ENCODE peak calls at places on chromosomes 4 and X, in ten cellular contexts. N, Z, C, W, F, T, O, A, K and J are unnamed samples.

GRCh38 chr4:140266958-140267568 is 106.4 kb upstream of the SCOC start:
- DNase-seq in N (no peak), Z (no peak), C (peak), W (no peak), F (no peak), T (peak), O (peak), A (no peak), K (no peak), J (no peak)

GRCh38 chrX:5681159-5681558 is 547.5 kb downstream of the NLGN4X start:
- DNase-seq in N (no peak), Z (no peak), C (peak), W (peak), F (peak), T (no peak), O (peak), A (no peak), K (no peak), J (no peak)

GRCh38 chrX:23883737-23884354 is 23.9 kb downstream of the APOO start:
- DNase-seq in N (no peak), Z (no peak), C (peak), W (no peak), F (no peak), T (peak), O (peak), A (no peak), K (peak), J (peak)

GRCh38 chr4:40685300-40685699 is 55.6 kb upstream of the RBM47 start:
- DNase-seq in N (no peak), Z (no peak), C (peak), W (no peak), F (no peak), T (peak), O (peak), A (no peak), K (no peak), J (peak)

GRCh38 chrX:1244164-1245076 is 24.2 kb upstream of the CSF2RA start:
- DNase-seq in N (no peak), Z (peak), C (no peak), W (no peak), F (peak), T (no peak), O (no peak), A (no peak), K (peak), J (no peak)

GRCh38 chrX:122770581-122770980 is 413.5 kb upstream of the GRIA3 start:
- DNase-seq in N (no peak), Z (no peak), C (peak), W (no peak), F (no peak), T (no peak), O (no peak), A (no peak), K (no peak), J (no peak)

GRCh38 chrX:106306391-106306947 is 138.4 kb downstream of the PWWP3B start:
- DNase-seq in N (no peak), Z (no peak), C (no peak), W (no peak), F (no peak), T (no peak), O (peak), A (no peak), K (no peak), J (no peak)

GRCh38 chr4:76012388-76012801 is 5.1 kb upstream of the CXCL9 start:
- DNase-seq in N (no peak), Z (no peak), C (peak), W (no peak), F (no peak), T (no peak), O (peak), A (no peak), K (no peak), J (no peak)

GRCh38 chr4:186228514-186228894 is 1.2 kb downstream of the KLKB1 start:
- DNase-seq in N (no peak), Z (no peak), C (no peak), W (no peak), F (no peak), T (no peak), O (no peak), A (no peak), K (no peak), J (no peak)

GRCh38 chr4:152458801-152459302 is 77.0 kb downstream of the FBXW7 start:
- DNase-seq in N (no peak), Z (no peak), C (peak), W (no peak), F (no peak), T (no peak), O (no peak), A (no peak), K (no peak), J (no peak)

GRCh38 chrX:150161092-150161672 is 201.9 kb upstream of the MAMLD1 start:
- DNase-seq in N (no peak), Z (no peak), C (peak), W (no peak), F (no peak), T (no peak), O (no peak), A (no peak), K (no peak), J (no peak)

GRCh38 chr4:5940470-5941203 is 47.8 kb upstream of the CRMP1 start:
- DNase-seq in N (no peak), Z (peak), C (peak), W (no peak), F (peak), T (peak), O (no peak), A (no peak), K (no peak), J (no peak)

GRCh38 chrX:23035493-23035892 is 35.7 kb downstream of the DDX53 start:
- DNase-seq in N (no peak), Z (peak), C (no peak), W (no peak), F (peak), T (no peak), O (no peak), A (no peak), K (no peak), J (no peak)

GRCh38 chr4:150108693-150109092 is 30.4 kb downstream of the DCLK2 start:
- DNase-seq in N (no peak), Z (no peak), C (no peak), W (peak), F (no peak), T (no peak), O (no peak), A (no peak), K (no peak), J (no peak)

GRCh38 chr4:78939667-78940008 is 400 bp upstream of the PAQR3 start:
- DNase-seq in N (no peak), Z (no peak), C (no peak), W (peak), F (peak), T (no peak), O (peak), A (no peak), K (no peak), J (no peak)

GRCh38 chr4:134219043-134219442 is 17.5 kb upstream of the PABPC4L start:
- DNase-seq in N (no peak), Z (no peak), C (no peak), W (no peak), F (peak), T (no peak), O (no peak), A (no peak), K (no peak), J (no peak)

GRCh38 chr4:103915224-103915869 is 195.6 kb upstream of the TACR3 start:
- DNase-seq in N (no peak), Z (no peak), C (peak), W (peak), F (peak), T (no peak), O (no peak), A (no peak), K (no peak), J (peak)

GRCh38 chrX:71609095-71609750 is 9.1 kb downstream of the CXCR3 start:
- DNase-seq in N (no peak), Z (no peak), C (no peak), W (no peak), F (no peak), T (no peak), O (no peak), A (no peak), K (no peak), J (no peak)

GRCh38 chr4:187209921-187210613 is 486.4 kb upstream of the FAT1 start:
- DNase-seq in N (no peak), Z (no peak), C (peak), W (no peak), F (no peak), T (peak), O (no peak), A (no peak), K (no peak), J (no peak)

GRCh38 chr4:177546745-177547144 is 104.5 kb upstream of the AGA start:
- DNase-seq in N (no peak), Z (no peak), C (peak), W (no peak), F (no peak), T (no peak), O (peak), A (no peak), K (no peak), J (peak)

GRCh38 chrX:39203427-39203826 is 402.2 kb downstream of the MID1IP1 start:
- DNase-seq in N (no peak), Z (no peak), C (no peak), W (no peak), F (no peak), T (no peak), O (no peak), A (no peak), K (no peak), J (no peak)

GRCh38 chr4:151408380-151408629 is 671 bp upstream of the FHIP1A start:
- DNase-seq in N (no peak), Z (no peak), C (no peak), W (no peak), F (no peak), T (no peak), O (no peak), A (no peak), K (no peak), J (no peak)

GRCh38 chr4:158949094-158949493 is 153.8 kb upstream of the RAPGEF2 start:
- DNase-seq in N (no peak), Z (no peak), C (peak), W (no peak), F (no peak), T (no peak), O (peak), A (no peak), K (no peak), J (peak)

GRCh38 chr4:25666031-25666630 is 10.5 kb downstream of the SLC34A2 start:
- DNase-seq in N (no peak), Z (no peak), C (no peak), W (no peak), F (no peak), T (no peak), O (no peak), A (no peak), K (no peak), J (no peak)

GRCh38 chr4:173371292-173372192 is 788 bp downstream of the SAP30 start:
- DNase-seq in N (peak), Z (peak), C (peak), W (peak), F (peak), T (peak), O (peak), A (peak), K (peak), J (peak)

GRCh38 chr4:4541661-4542570 is at the start of gene STX18:
- DNase-seq in N (peak), Z (peak), C (peak), W (peak), F (peak), T (peak), O (peak), A (peak), K (peak), J (peak)

GRCh38 chr4:94413085-94413685 is 38.6 kb upstream of the PDLIM5 start:
- DNase-seq in N (no peak), Z (no peak), C (peak), W (no peak), F (no peak), T (no peak), O (no peak), A (no peak), K (no peak), J (no peak)

GRCh38 chrX:66674506-66674905 is 35.6 kb upstream of the EDA2R start:
- DNase-seq in N (no peak), Z (no peak), C (no peak), W (no peak), F (no peak), T (no peak), O (no peak), A (no peak), K (no peak), J (no peak)

GRCh38 chr4:110032603-110033002 is 119.9 kb downstream of the EGF start:
- DNase-seq in N (no peak), Z (no peak), C (no peak), W (no peak), F (no peak), T (no peak), O (no peak), A (no peak), K (no peak), J (no peak)

DNA sequence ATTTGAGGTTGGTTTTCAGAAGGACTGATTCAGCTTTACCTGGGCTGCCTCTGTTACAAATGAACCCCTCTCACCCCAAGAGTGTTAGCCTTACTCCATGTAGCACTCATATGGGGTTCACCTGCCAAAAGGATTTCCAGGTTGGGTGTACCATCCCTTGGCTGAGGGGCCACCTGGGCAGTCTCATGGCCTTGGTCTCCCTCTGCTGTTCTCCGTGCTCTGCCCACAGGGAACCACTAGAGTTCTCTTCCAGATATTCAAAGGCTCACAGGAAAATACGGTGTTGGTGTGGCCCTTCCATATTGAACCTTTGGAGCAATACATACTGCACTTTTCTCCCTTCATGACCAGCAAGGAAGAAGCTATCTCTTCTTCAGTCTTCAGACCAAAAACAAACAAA is 18.0 kb upstream of the PRDM5 start:
- DNase-seq in N (no peak), Z (no peak), C (no peak), W (no peak), F (no peak), T (no peak), O (no peak), A (no peak), K (no peak), J (no peak)
- TF ChIP-seq CTCF in N (no peak), Z (no peak), C (no peak), W (no peak), F (no peak), T (peak), O (no peak), A (peak), K (no peak), J (no peak)

GRCh38 chr4:153471691-153472080 is 5.5 kb downstream of the TMEM131L start:
- DNase-seq in N (no peak), Z (no peak), C (no peak), W (no peak), F (no peak), T (no peak), O (peak), A (no peak), K (no peak), J (peak)
- H3K27ac ChIP-seq in N (peak), Z (no peak), C (no peak), W (no peak), F (no peak), T (no peak), O (no peak), A (no peak), K (no peak), J (peak)

GRCh38 chrX:70338290-70338689 is 48.4 kb downstream of the KIF4A start:
- DNase-seq in N (no peak), Z (no peak), C (no peak), W (no peak), F (no peak), T (no peak), O (no peak), A (no peak), K (no peak), J (no peak)

GRCh38 chrX:70331161-70331560 is 41.3 kb downstream of the KIF4A start:
- DNase-seq in N (no peak), Z (no peak), C (peak), W (no peak), F (no peak), T (no peak), O (no peak), A (no peak), K (no peak), J (no peak)

GRCh38 chrX:70336767-70337166 is 46.9 kb downstream of the KIF4A start:
- DNase-seq in N (no peak), Z (no peak), C (no peak), W (no peak), F (no peak), T (no peak), O (no peak), A (no peak), K (no peak), J (no peak)

DNA sequence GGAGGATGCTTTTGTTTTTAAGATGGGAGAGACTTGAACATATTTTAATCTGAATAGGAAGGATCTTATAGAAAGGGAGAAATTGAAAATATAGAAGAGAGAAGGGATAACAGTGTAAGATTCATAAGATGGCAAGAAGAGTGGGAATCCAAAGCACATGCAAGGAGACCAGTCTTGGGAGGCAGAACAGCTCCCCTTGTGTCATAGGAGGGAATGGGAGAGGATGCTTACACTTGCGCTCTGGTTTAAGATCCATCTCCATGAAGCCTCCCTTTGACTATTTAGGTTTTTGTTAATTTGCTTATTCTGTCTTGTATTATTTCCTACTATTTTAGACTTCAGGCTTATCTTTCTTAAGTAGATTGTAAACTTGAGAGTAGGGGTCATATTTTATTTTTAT is 42.7 kb downstream of the KIF4A start:
- DNase-seq in N (no peak), Z (no peak), C (no peak), W (no peak), F (no peak), T (no peak), O (no peak), A (no peak), K (peak), J (no peak)
- TF ChIP-seq CTCF in N (no peak), Z (peak), C (no peak), W (peak), F (peak), T (peak), O (peak), A (no peak), K (no peak), J (no peak)

GRCh38 chrX:139224953-139225665 is 305.4 kb upstream of the F9 start:
- DNase-seq in N (no peak), Z (peak), C (peak), W (no peak), F (peak), T (no peak), O (no peak), A (no peak), K (no peak), J (no peak)

GRCh38 chrX:139222511-139223200 is 307.9 kb upstream of the F9 start:
- DNase-seq in N (no peak), Z (no peak), C (no peak), W (no peak), F (no peak), T (no peak), O (no peak), A (no peak), K (no peak), J (no peak)
- H3K27ac ChIP-seq in N (no peak), Z (no peak), C (no peak), W (no peak), F (no peak), T (no peak), O (no peak), A (no peak), K (no peak), J (no peak)

GRCh38 chr4:55186700-55187099 is 61.3 kb upstream of the KDR start:
- DNase-seq in N (no peak), Z (no peak), C (no peak), W (no peak), F (peak), T (no peak), O (no peak), A (peak), K (no peak), J (no peak)

GRCh38 chr4:55184600-55185523 is 59.5 kb upstream of the KDR start:
- DNase-seq in N (no peak), Z (peak), C (peak), W (no peak), F (no peak), T (peak), O (peak), A (no peak), K (no peak), J (no peak)

GRCh38 chr4:55181606-55182005 is 56.2 kb upstream of the KDR start:
- DNase-seq in N (no peak), Z (no peak), C (peak), W (no peak), F (no peak), T (peak), O (no peak), A (no peak), K (no peak), J (no peak)

GRCh38 chr4:55186123-55186522 is 60.7 kb upstream of the KDR start:
- DNase-seq in N (no peak), Z (no peak), C (no peak), W (no peak), F (no peak), T (no peak), O (no peak), A (no peak), K (no peak), J (no peak)

GRCh38 chr4:55183926-55184599 is 58.7 kb upstream of the KDR start:
- DNase-seq in N (no peak), Z (peak), C (peak), W (no peak), F (no peak), T (peak), O (peak), A (no peak), K (peak), J (peak)
- TF ChIP-seq CTCF in N (no peak), Z (no peak), C (no peak), W (no peak), F (no peak), T (no peak), O (no peak), A (no peak), K (no peak), J (no peak)

DNA sequence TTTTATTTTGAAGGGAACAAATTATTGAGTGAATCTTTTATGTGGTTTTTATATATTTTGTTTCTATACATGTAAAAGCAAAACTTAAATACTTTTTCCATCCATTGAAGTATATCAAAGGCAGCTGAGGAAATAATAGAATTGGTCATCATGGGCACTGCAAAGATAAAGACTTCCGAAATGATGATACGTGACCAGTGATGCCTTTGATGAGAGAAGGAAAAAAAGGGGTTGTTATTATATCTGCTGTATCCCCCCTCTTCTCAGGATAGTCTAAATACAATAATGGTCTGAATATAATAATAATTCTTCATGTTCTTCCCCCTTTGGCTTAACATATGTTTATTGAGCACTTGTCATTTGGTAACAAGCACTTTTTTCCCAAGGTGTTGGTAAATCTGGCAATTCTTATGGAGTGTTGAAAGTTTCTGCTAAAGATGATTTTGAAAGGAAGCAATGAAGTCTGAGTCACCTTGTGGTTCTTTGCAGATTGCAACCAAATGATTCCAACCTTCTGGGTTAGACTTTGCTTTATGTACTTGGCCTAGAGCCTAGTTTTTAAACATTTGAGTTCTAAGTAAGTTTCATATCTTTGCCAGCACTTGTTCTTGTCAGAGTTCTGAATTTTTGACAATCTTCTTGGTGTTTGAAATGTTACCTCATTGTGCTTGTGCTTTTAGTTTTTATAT is 60.8 kb downstream of the USP9X start:
- DNase-seq in N (no peak), Z (no peak), C (peak), W (no peak), F (no peak), T (peak), O (peak), A (no peak), K (no peak), J (peak)
- H3K27ac ChIP-seq in N (no peak), Z (no peak), C (no peak), W (peak), F (no peak), T (no peak), O (no peak), A (no peak), K (no peak), J (no peak)

DNA sequence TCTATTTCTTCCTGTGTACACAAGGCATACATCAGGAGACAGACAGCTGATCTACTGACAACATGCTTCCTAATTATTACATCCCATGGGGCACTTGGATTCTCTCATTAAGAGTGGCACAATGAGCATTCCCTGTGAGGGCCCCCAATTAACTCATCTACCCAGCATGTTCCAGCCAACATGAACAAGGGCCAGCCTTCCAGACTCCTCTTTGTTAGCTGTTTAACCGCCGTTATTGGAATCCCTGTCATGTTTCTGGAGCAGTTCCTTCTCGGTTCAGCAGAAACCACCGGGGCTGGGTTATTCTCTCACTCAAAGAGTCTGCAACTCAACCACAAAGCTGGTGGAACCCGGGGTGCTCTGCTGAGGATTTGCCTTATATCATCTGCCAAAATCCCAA is 9.9 kb upstream of the GPM6B start:
- DNase-seq in N (no peak), Z (no peak), C (no peak), W (no peak), F (no peak), T (no peak), O (no peak), A (no peak), K (no peak), J (no peak)
- TF ChIP-seq CTCF in N (no peak), Z (no peak), C (no peak), W (no peak), F (no peak), T (no peak), O (no peak), A (no peak), K (no peak), J (no peak)

GRCh38 chr4:54227261-54228063 is 1.6 kb upstream of the PDGFRA start:
- DNase-seq in N (peak), Z (peak), C (peak), W (peak), F (peak), T (peak), O (peak), A (no peak), K (no peak), J (no peak)
- H3K27ac ChIP-seq in N (peak), Z (no peak), C (peak), W (peak), F (no peak), T (no peak), O (no peak), A (peak), K (peak), J (no peak)